ENCODE peak calls at places on chromosomes 7 and 10, in seven cellular contexts. T is heart left ventricle; Y is transverse colon; R is Calu3; S is natural killer cell treated with Interleukin-12 subunit alpha and Interleukin-12 subunit beta and Interleukin-15 and Interleukin-18, amount 100 ng/mL, for 72 hours; G is testis; V is DMS153. Q is an unnamed sample.

GRCh38 chr10:132942740-132943554 is 577 bp upstream of the CFAP46 start:
- DNase-seq in T (peak), Y (no peak), R (no peak), V (no peak), G (no peak), S (no peak), Q (no peak)

GRCh38 chr10:44424953-44425352 is 40.1 kb upstream of the CXCL12 start:
- DNase-seq in R (no peak), T (no peak), G (no peak), V (no peak), Y (no peak), S (no peak), Q (no peak)

GRCh38 chr10:4981722-4982471 is 18.7 kb downstream of the AKR1C1 start:
- DNase-seq in T (no peak), S (no peak), G (peak), V (no peak), Y (peak), R (peak), Q (peak)

GRCh38 chr10:87613766-87614165 is 45.9 kb upstream of the PAPSS2 start:
- DNase-seq in Y (no peak), R (no peak), G (no peak), V (no peak), T (no peak), S (no peak), Q (no peak)

GRCh38 chr7:51263631-51264484 is 52.8 kb downstream of the COBL start:
- DNase-seq in T (no peak), Y (peak), G (no peak), R (peak), S (no peak), V (peak), Q (no peak)

GRCh38 chr10:45425628-45426563 is 51.9 kb downstream of the ALOX5 start:
- DNase-seq in G (no peak), V (no peak), S (no peak), T (no peak), Y (no peak), R (peak), Q (no peak)

GRCh38 chr10:86317949-86318725 is 48.5 kb downstream of the GRID1 start:
- DNase-seq in T (no peak), S (no peak), V (no peak), R (peak), G (no peak), Y (no peak), Q (no peak)

GRCh38 chr10:122475130-122475529 is 13.8 kb downstream of the HTRA1 start:
- DNase-seq in R (no peak), V (no peak), Y (no peak), G (peak), T (peak), S (no peak), Q (peak)

GRCh38 chr7:151844828-151845200 is 32.1 kb downstream of the PRKAG2 start:
- DNase-seq in V (no peak), T (no peak), G (no peak), S (no peak), Y (no peak), R (no peak), Q (no peak)

GRCh38 chr10:127979017-127979416 is 72.1 kb downstream of the PTPRE start:
- DNase-seq in S (no peak), G (no peak), T (no peak), V (no peak), R (no peak), Y (no peak), Q (no peak)

GRCh38 chr10:133180192-133180914 is 20.3 kb downstream of the KNDC1 start:
- DNase-seq in S (no peak), G (no peak), Y (no peak), R (no peak), V (no peak), T (no peak), Q (no peak)

Q was measured in adrenal gland.